ENCODE peak calls at places on chromosome 2, in ten cellular contexts. One of them, this sample, is unnamed.

GRCh38 chr2:126527836-126528490 is 128.0 kb upstream of the GYPC start:
- DNase-seq in esophagus squamous epithelium: no peak
- DNase-seq in left lung: no peak
- DNase-seq in H9: peak
- DNase-seq in GM10248: peak
- DNase-seq in astrocyte: peak
- DNase-seq in AG04450: peak
- DNase-seq in ovary: peak
- DNase-seq in cardiac muscle cell: peak
- DNase-seq in HFFc6: peak
- DNase-seq in this sample: peak

GRCh38 chr2:162074579-162074922 is 536 bp upstream of the DPP4 start:
- DNase-seq in esophagus squamous epithelium: no peak
- DNase-seq in left lung: no peak
- DNase-seq in H9: no peak
- DNase-seq in GM10248: no peak
- DNase-seq in astrocyte: no peak
- DNase-seq in AG04450: no peak
- DNase-seq in ovary: no peak
- DNase-seq in cardiac muscle cell: no peak
- DNase-seq in HFFc6: no peak
- DNase-seq in this sample: no peak

GRCh38 chr2:15899327-15899612 is 41.1 kb upstream of the MYCN start:
- DNase-seq in esophagus squamous epithelium: no peak
- DNase-seq in left lung: no peak
- DNase-seq in H9: no peak
- DNase-seq in GM10248: no peak
- DNase-seq in astrocyte: no peak
- DNase-seq in AG04450: no peak
- DNase-seq in ovary: no peak
- DNase-seq in cardiac muscle cell: no peak
- DNase-seq in HFFc6: no peak
- DNase-seq in this sample: no peak

GRCh38 chr2:42132066-42132965 is 36.8 kb upstream of the EML4 start:
- DNase-seq in esophagus squamous epithelium: no peak
- DNase-seq in left lung: no peak
- DNase-seq in H9: no peak
- DNase-seq in GM10248: no peak
- DNase-seq in astrocyte: peak
- DNase-seq in AG04450: peak
- DNase-seq in ovary: no peak
- DNase-seq in cardiac muscle cell: no peak
- DNase-seq in HFFc6: peak
- DNase-seq in this sample: no peak

GRCh38 chr2:2828774-2829368 is 497.8 kb upstream of the MYT1L start:
- DNase-seq in esophagus squamous epithelium: no peak
- DNase-seq in left lung: no peak
- DNase-seq in H9: peak
- DNase-seq in GM10248: no peak
- DNase-seq in astrocyte: no peak
- DNase-seq in AG04450: no peak
- DNase-seq in ovary: no peak
- DNase-seq in cardiac muscle cell: no peak
- DNase-seq in HFFc6: no peak
- DNase-seq in this sample: no peak

GRCh38 chr2:203646266-203646864 is 60.1 kb upstream of the CD28 start:
- DNase-seq in esophagus squamous epithelium: no peak
- DNase-seq in left lung: no peak
- DNase-seq in H9: peak
- DNase-seq in GM10248: no peak
- DNase-seq in astrocyte: no peak
- DNase-seq in AG04450: no peak
- DNase-seq in ovary: no peak
- DNase-seq in cardiac muscle cell: no peak
- DNase-seq in HFFc6: no peak
- DNase-seq in this sample: no peak

GRCh38 chr2:20797096-20797495 is 25.8 kb downstream of the LDAH start:
- DNase-seq in esophagus squamous epithelium: no peak
- DNase-seq in left lung: no peak
- DNase-seq in H9: no peak
- DNase-seq in GM10248: no peak
- DNase-seq in astrocyte: no peak
- DNase-seq in AG04450: no peak
- DNase-seq in ovary: no peak
- DNase-seq in cardiac muscle cell: no peak
- DNase-seq in HFFc6: no peak
- DNase-seq in this sample: no peak

GRCh38 chr2:133414486-133415209 is 153.6 kb downstream of the NCKAP5 start:
- DNase-seq in esophagus squamous epithelium: no peak
- DNase-seq in left lung: no peak
- DNase-seq in H9: no peak
- DNase-seq in GM10248: no peak
- DNase-seq in astrocyte: peak
- DNase-seq in AG04450: peak
- DNase-seq in ovary: no peak
- DNase-seq in cardiac muscle cell: no peak
- DNase-seq in HFFc6: no peak
- DNase-seq in this sample: no peak

GRCh38 chr2:138086556-138086955 is 122.3 kb downstream of the HNMT start:
- DNase-seq in esophagus squamous epithelium: no peak
- DNase-seq in left lung: no peak
- DNase-seq in H9: no peak
- DNase-seq in GM10248: no peak
- DNase-seq in astrocyte: peak
- DNase-seq in AG04450: no peak
- DNase-seq in ovary: no peak
- DNase-seq in cardiac muscle cell: no peak
- DNase-seq in HFFc6: no peak
- DNase-seq in this sample: no peak

GRCh38 chr2:131005229-131005935 is 87.9 kb downstream of the FAM168B start:
- DNase-seq in esophagus squamous epithelium: no peak
- DNase-seq in left lung: no peak
- DNase-seq in H9: no peak
- DNase-seq in GM10248: no peak
- DNase-seq in astrocyte: no peak
- DNase-seq in AG04450: no peak
- DNase-seq in ovary: no peak
- DNase-seq in cardiac muscle cell: no peak
- DNase-seq in HFFc6: no peak
- DNase-seq in this sample: no peak

GRCh38 chr2:230814616-230815015 is 50.1 kb upstream of the ITM2C start:
- DNase-seq in esophagus squamous epithelium: no peak
- DNase-seq in left lung: no peak
- DNase-seq in H9: no peak
- DNase-seq in GM10248: peak
- DNase-seq in astrocyte: peak
- DNase-seq in AG04450: peak
- DNase-seq in ovary: no peak
- DNase-seq in cardiac muscle cell: peak
- DNase-seq in HFFc6: peak
- DNase-seq in this sample: no peak

DNA sequence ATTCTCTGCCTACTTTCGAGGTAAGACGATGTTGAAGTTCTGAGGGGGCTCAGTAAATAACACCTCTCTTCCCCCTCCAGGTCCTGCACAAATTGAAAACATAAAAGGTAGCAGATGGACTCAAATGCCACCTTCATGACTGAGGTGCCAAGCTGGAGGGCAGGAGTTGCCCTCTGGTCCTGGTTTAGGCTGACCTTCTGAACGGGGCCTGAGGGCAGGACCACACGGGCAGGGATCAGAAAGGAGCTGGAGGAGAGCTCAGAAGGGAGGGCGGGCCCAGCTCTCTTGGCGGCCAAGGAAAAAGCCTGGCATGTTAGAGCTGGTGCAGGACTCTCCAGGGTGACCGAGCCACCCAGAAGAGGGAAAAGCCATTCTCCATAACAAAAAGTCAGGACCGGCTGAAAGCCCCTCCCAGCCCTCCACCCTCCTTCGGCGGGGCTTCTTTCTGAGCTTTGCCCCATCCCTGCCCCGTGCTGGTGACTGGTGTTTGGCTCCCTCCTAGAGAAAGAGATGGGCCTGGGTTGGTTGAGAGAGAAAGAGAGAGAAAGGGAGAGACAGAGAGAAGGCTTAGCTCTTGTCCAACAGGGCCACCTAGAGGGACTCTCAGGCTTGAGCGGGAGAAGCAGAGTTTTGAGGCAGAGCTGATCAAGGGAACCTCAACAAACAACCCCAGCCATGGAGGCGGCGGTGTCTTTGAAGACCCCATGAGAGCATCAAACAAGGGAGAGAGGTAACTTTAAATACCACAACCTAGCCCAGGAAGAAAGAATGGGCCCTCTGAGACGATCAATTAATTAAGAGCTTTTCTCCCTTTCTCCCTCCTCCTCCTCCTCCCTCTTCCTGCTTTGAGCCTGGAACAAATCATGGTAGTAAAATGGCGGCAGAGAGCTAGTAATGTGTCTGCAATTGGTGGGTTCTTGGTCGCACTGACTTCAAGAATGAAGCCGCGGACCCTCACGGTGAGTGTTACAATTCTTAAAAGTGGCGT is 50.8 kb downstream of the WIPF1 start:
- DNase-seq in esophagus squamous epithelium: no peak
- DNase-seq in left lung: no peak
- DNase-seq in H9: peak
- DNase-seq in GM10248: peak
- DNase-seq in astrocyte: no peak
- DNase-seq in AG04450: no peak
- DNase-seq in ovary: no peak
- DNase-seq in cardiac muscle cell: peak
- DNase-seq in HFFc6: peak
- DNase-seq in this sample: no peak
- TF ChIP-seq CTCF in esophagus squamous epithelium: no peak
- TF ChIP-seq CTCF in left lung: peak
- TF ChIP-seq CTCF in H9: peak
- TF ChIP-seq CTCF in GM10248: peak
- TF ChIP-seq CTCF in astrocyte: peak
- TF ChIP-seq CTCF in AG04450: peak
- TF ChIP-seq CTCF in ovary: no peak
- TF ChIP-seq CTCF in cardiac muscle cell: peak
- TF ChIP-seq CTCF in HFFc6: peak
- TF ChIP-seq CTCF in this sample: no peak

DNA sequence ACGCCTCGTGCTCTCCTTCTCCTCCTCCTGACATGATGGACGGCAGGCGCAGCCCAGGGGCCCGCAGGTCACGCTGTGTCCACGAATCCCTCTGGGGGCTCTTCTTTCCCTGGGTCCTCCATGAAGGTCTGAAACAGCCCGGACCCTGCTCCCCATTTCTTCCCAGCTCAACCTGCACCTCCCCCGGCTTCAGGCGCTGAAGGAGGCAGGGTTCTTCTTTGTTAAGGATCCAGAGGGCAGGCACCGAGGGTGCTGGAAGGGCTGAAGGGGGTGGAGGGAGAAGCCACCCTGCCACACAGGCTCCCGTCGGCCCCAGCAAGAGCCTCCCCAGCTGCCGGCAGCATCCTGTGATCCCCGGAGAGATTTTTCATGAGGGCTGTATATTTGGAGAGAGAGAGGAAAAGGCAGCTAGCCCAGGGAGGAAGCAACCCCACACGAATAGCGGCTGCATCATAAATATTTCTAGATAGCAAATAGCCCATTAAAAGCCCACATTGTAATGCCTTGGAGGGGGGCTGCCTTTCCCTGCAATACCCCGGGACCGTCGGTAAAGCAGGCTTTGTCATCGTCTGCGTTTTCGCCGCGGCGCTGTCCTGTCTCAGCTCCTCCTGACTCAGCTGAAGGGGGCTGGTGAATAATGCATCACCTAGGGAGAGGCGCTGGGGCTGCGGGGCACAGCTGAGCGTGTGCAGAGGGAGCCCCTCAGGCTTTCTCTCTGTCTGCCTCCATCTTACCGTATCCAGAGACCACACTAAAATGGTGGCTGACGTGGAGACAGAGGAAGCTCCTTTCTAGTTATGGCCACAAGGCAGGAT is 289.3 kb downstream of the SOX11 start:
- DNase-seq in esophagus squamous epithelium: no peak
- DNase-seq in left lung: no peak
- DNase-seq in H9: peak
- DNase-seq in GM10248: no peak
- DNase-seq in astrocyte: peak
- DNase-seq in AG04450: no peak
- DNase-seq in ovary: no peak
- DNase-seq in cardiac muscle cell: peak
- DNase-seq in HFFc6: no peak
- DNase-seq in this sample: no peak
- TF ChIP-seq CTCF in esophagus squamous epithelium: no peak
- TF ChIP-seq CTCF in left lung: no peak
- TF ChIP-seq CTCF in H9: no peak
- TF ChIP-seq CTCF in GM10248: no peak
- TF ChIP-seq CTCF in astrocyte: no peak
- TF ChIP-seq CTCF in AG04450: no peak
- TF ChIP-seq CTCF in ovary: no peak
- TF ChIP-seq CTCF in cardiac muscle cell: no peak
- TF ChIP-seq CTCF in HFFc6: no peak
- TF ChIP-seq CTCF in this sample: no peak

DNA sequence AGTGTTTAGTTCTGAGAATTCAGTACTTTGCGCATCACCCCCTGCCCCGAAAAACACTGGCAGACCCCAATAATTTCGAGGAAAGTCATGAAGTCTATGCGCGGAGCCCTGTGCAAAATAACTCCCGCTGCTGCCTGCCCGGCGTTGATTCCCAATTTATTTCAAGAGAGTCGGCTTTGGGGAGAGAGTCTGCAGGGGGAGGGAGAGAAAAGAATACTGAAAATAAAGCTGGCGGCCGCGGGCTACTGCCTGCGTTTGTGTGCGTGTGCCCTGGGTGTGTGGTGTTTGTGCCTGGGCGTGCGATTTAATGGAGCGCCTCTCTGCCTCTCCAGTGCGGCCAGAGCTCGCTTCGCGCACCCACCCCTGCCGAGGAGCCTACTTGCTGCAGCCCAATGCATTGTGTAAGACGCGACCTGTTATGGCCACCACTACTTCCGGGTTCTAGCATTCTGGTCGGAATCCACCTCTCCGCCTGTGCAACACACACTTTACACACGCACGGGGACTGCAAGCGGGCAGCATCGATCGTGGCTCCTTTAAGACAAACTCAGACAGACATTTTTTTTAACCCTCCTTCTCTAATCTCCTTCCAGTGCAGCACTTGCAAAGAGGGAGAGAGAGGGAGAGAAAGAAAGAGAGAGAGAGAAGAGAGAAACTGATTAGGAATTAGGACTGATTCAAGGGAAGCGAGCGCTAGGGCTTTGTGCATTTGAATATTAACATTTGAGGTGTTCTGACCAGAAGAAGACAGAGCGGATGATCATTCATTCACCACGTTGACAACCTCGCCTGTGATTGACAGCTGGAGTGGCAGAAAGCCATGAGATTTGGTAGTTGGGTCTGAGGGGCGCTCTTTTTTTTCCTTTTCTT is at the start of gene MEIS1:
- DNase-seq in esophagus squamous epithelium: peak
- DNase-seq in left lung: peak
- DNase-seq in H9: peak
- DNase-seq in GM10248: no peak
- DNase-seq in astrocyte: peak
- DNase-seq in AG04450: peak
- DNase-seq in ovary: peak
- DNase-seq in cardiac muscle cell: peak
- DNase-seq in HFFc6: peak
- DNase-seq in this sample: peak
- TF ChIP-seq CTCF in esophagus squamous epithelium: no peak
- TF ChIP-seq CTCF in left lung: no peak
- TF ChIP-seq CTCF in H9: no peak
- TF ChIP-seq CTCF in GM10248: no peak
- TF ChIP-seq CTCF in astrocyte: no peak
- TF ChIP-seq CTCF in AG04450: no peak
- TF ChIP-seq CTCF in ovary: no peak
- TF ChIP-seq CTCF in cardiac muscle cell: no peak
- TF ChIP-seq CTCF in HFFc6: no peak
- TF ChIP-seq CTCF in this sample: no peak

GRCh38 chr2:36812196-36812595 is 115.7 kb downstream of the VIT start:
- DNase-seq in esophagus squamous epithelium: no peak
- DNase-seq in left lung: no peak
- DNase-seq in H9: peak
- DNase-seq in GM10248: no peak
- DNase-seq in astrocyte: no peak
- DNase-seq in AG04450: no peak
- DNase-seq in ovary: no peak
- DNase-seq in cardiac muscle cell: peak
- DNase-seq in HFFc6: no peak
- DNase-seq in this sample: no peak
- TF ChIP-seq CTCF in esophagus squamous epithelium: no peak
- TF ChIP-seq CTCF in left lung: no peak
- TF ChIP-seq CTCF in H9: peak
- TF ChIP-seq CTCF in GM10248: no peak
- TF ChIP-seq CTCF in astrocyte: no peak
- TF ChIP-seq CTCF in AG04450: peak
- TF ChIP-seq CTCF in ovary: no peak
- TF ChIP-seq CTCF in cardiac muscle cell: peak
- TF ChIP-seq CTCF in HFFc6: peak
- TF ChIP-seq CTCF in this sample: no peak